ENCODE peak calls at places on chromosomes 4 and X, in nine cellular contexts. P is activated CD4-positive, alpha-beta T cell treated with anti-CD3 and anti-CD28 coated beads, Interleukin-2, amount 50 U/mL, for 24 hours; G is putamen; I is MCF 10A; L is activated naive CD8-positive, alpha-beta T cell treated with anti-CD3 and anti-CD28 coated beads for 36 hours; A is body of pancreas; U is brain microvascular endothelial cell; T is germinal center; C is stimulated activated naive CD4-positive, alpha-beta T cell treated with Interleukin-2 at 50 U/mL for 16 hours. E is an unnamed sample.
A peak's percentile ranks its signal among the peaks of the same experiment; 100 is the strongest.

GRCh38 chr4:8269535-8270417 is at the start of gene HTRA3:
- DNase-seq in P (no peak), G (no peak), I (no peak), L (peak; percentile 9), A (no peak), U (no peak), T (no peak), C (no peak), E (no peak)

GRCh38 chrX:105706041-105706440 is 116.3 kb upstream of the NRK start:
- DNase-seq in P (no peak), G (no peak), I (peak; percentile 64), L (no peak), A (no peak), U (no peak), T (no peak), C (no peak), E (no peak)

GRCh38 chrX:124217289-124218251 is 114.9 kb upstream of the TEX13D start:
- DNase-seq in P (no peak), G (peak; percentile 33), I (no peak), L (peak; percentile 66), A (no peak), U (peak; percentile 53), T (peak; percentile 3), C (peak; percentile 58), E (peak; percentile 3)

GRCh38 chr4:124121511-124121934 is 591.0 kb downstream of the ANKRD50 start:
- DNase-seq in P (no peak), G (no peak), I (peak; percentile 95), L (no peak), A (no peak), U (peak; percentile 69), T (no peak), C (no peak), E (no peak)

GRCh38 chrX:151753313-151754041 is 18.9 kb downstream of the CNGA2 start:
- DNase-seq in P (no peak), G (no peak), I (peak; percentile 73), L (peak; percentile 15), A (peak; percentile 54), U (peak; percentile 40), T (peak; percentile 27), C (no peak), E (peak; percentile 40)

GRCh38 chrX:34332336-34332735 is 200.2 kb upstream of the FAM47A start:
- DNase-seq in P (no peak), G (no peak), I (peak; percentile 16), L (no peak), A (no peak), U (peak; percentile 2), T (no peak), C (no peak), E (peak; percentile 26)

GRCh38 chr4:124133753-124134152 is 578.8 kb downstream of the ANKRD50 start:
- DNase-seq in P (no peak), G (no peak), I (no peak), L (no peak), A (no peak), U (no peak), T (no peak), C (no peak), E (no peak)

GRCh38 chr4:13944095-13944501 is 316.6 kb upstream of the BOD1L1 start:
- DNase-seq in P (no peak), G (no peak), I (peak; percentile 90), L (no peak), A (no peak), U (no peak), T (no peak), C (no peak), E (no peak)

GRCh38 chr4:10734697-10735096 is 50.1 kb upstream of the CLNK start:
- DNase-seq in P (no peak), G (no peak), I (peak; percentile 8), L (no peak), A (no peak), U (no peak), T (no peak), C (no peak), E (no peak)

GRCh38 chr4:122458625-122459024 is 2.1 kb upstream of the IL2 start:
- DNase-seq in P (no peak), G (no peak), I (peak; percentile 35), L (peak; percentile 31), A (no peak), U (peak; percentile 8), T (no peak), C (peak; percentile 42), E (peak; percentile 23)

GRCh38 chr4:174316546-174316945 is 32.8 kb downstream of the CEP44 start:
- DNase-seq in P (no peak), G (no peak), I (no peak), L (no peak), A (no peak), U (no peak), T (no peak), C (no peak), E (peak; percentile 11)

GRCh38 chr4:151674804-151675290 is 86.0 kb downstream of the GATB start:
- DNase-seq in P (no peak), G (no peak), I (no peak), L (no peak), A (peak; percentile 44), U (no peak), T (no peak), C (no peak), E (no peak)

GRCh38 chr4:141283152-141283551 is 62.5 kb downstream of the ZNF330 start:
- DNase-seq in P (no peak), G (no peak), I (no peak), L (no peak), A (no peak), U (no peak), T (no peak), C (no peak), E (no peak)

GRCh38 chr4:7960790-7961655 is 21.4 kb upstream of the AFAP1 start:
- DNase-seq in P (no peak), G (peak; percentile 72), I (peak; percentile 99), L (peak; percentile 85), A (no peak), U (no peak), T (no peak), C (peak; percentile 71), E (peak; percentile 99)

GRCh38 chr4:137510866-137511265 is 21.4 kb downstream of the PCDH18 start:
- DNase-seq in P (no peak), G (no peak), I (peak; percentile 84), L (no peak), A (no peak), U (peak; percentile 88), T (no peak), C (no peak), E (peak; percentile 80)

GRCh38 chrX:71365876-71366673 is at the start of gene TAF1:
- DNase-seq in P (peak; percentile 61), G (peak; percentile 96), I (peak; percentile 95), L (peak; percentile 87), A (peak; percentile 92), U (peak; percentile 97), T (peak; percentile 93), C (peak; percentile 90), E (peak; percentile 97)

GRCh38 chr4:118712872-118713271 is 27.7 kb downstream of the METTL14 start:
- DNase-seq in P (no peak), G (no peak), I (no peak), L (no peak), A (no peak), U (peak; percentile 56), T (no peak), C (no peak), E (no peak)

GRCh38 chrX:153478746-153479145 is 8.4 kb upstream of the HAUS7 start:
- DNase-seq in P (no peak), G (no peak), I (no peak), L (no peak), A (no peak), U (no peak), T (no peak), C (no peak), E (no peak)

GRCh38 chr4:121009578-121010338 is 62.6 kb downstream of the NDNF start:
- DNase-seq in P (no peak), G (no peak), I (no peak), L (no peak), A (no peak), U (no peak), T (no peak), C (no peak), E (no peak)

GRCh38 chrX:15790766-15791380 is 589 bp downstream of the ZRSR2 start:
- DNase-seq in P (no peak), G (peak; percentile 18), I (no peak), L (no peak), A (no peak), U (no peak), T (peak; percentile 15), C (no peak), E (no peak)